ENCODE peak calls at places on chromosomes 12 and 14, in four cellular contexts. G is esophagus squamous epithelium, Y is HCT116, V is A549. J is an unnamed sample.

GRCh38 chr14:49512147-49512551 is 74.0 kb downstream of the RPS29 start:
- DNase-seq in Y (peak; percentile 16), V (peak; percentile 21), G (no peak), J (no peak)

GRCh38 chr14:50397461-50398196 is 948 bp upstream of the CDKL1 start:
- DNase-seq in Y (no peak), V (peak; percentile 48), G (no peak), J (peak; percentile 60)

GRCh38 chr12:44875417-44875953 is 630 bp downstream of the NELL2 start:
- DNase-seq in V (peak; percentile 1), G (no peak), Y (no peak), J (no peak)

GRCh38 chr14:73153272-73153671 is 17.0 kb downstream of the PSEN1 start:
- DNase-seq in V (no peak), G (no peak), Y (no peak), J (no peak)

GRCh38 chr14:72023128-72024042 is 91.2 kb downstream of the RGS6 start:
- DNase-seq in G (no peak), Y (peak; percentile 79), V (no peak), J (no peak)

GRCh38 chr12:88172844-88173407 is 30.8 kb downstream of the TMTC3 start:
- DNase-seq in G (no peak), V (no peak), Y (no peak), J (no peak)

GRCh38 chr12:109832534-109833306 is 478 bp downstream of the TRPV4 start:
- DNase-seq in V (no peak), Y (no peak), G (no peak), J (no peak)

GRCh38 chr12:38159591-38160317 is 156.8 kb upstream of the ALG10B start:
- DNase-seq in Y (no peak), V (no peak), G (no peak), J (no peak)

GRCh38 chr12:6765634-6766581 is at the start of gene PTMS:
- DNase-seq in Y (peak; percentile 83), G (no peak), V (peak; percentile 99), J (peak; percentile 59)

GRCh38 chr12:41254546-41254945 is 66.4 kb downstream of the PDZRN4 start:
- DNase-seq in V (no peak), G (no peak), Y (no peak), J (no peak)

GRCh38 chr12:74586251-74586650 is 48.6 kb downstream of the ATXN7L3B start:
- DNase-seq in G (no peak), Y (no peak), V (no peak), J (no peak)

GRCh38 chr12:90062799-90063198 is 354.2 kb upstream of the ATP2B1 start:
- DNase-seq in G (no peak), Y (peak; percentile 21), V (no peak), J (peak; percentile 9)

GRCh38 chr12:96416033-96416790 is 16.0 kb upstream of the CDK17 start:
- DNase-seq in V (peak; percentile 55), Y (no peak), G (no peak), J (peak; percentile 25)

GRCh38 chr14:54226103-54226502 is 170.7 kb upstream of the CDKN3 start:
- DNase-seq in Y (no peak), V (no peak), G (no peak), J (no peak)

GRCh38 chr14:73457935-73458218 is 469 bp downstream of the NUMB start:
- DNase-seq in G (no peak), Y (no peak), V (no peak), J (no peak)

GRCh38 chr12:14871886-14872285 is 13.8 kb downstream of the MGP start:
- DNase-seq in G (no peak), Y (no peak), V (no peak), J (no peak)

GRCh38 chr12:102299731-102300130 is 102.1 kb upstream of the PMCH start:
- DNase-seq in V (no peak), Y (no peak), G (no peak), J (no peak)

GRCh38 chr12:34406996-34407300 is 384.7 kb downstream of the ALG10 start:
- DNase-seq in V (no peak), G (no peak), Y (no peak), J (no peak)

GRCh38 chr12:12628013-12628412 is 16.3 kb downstream of the CREBL2 start:
- DNase-seq in Y (no peak), G (no peak), V (no peak), J (no peak)

DNA sequence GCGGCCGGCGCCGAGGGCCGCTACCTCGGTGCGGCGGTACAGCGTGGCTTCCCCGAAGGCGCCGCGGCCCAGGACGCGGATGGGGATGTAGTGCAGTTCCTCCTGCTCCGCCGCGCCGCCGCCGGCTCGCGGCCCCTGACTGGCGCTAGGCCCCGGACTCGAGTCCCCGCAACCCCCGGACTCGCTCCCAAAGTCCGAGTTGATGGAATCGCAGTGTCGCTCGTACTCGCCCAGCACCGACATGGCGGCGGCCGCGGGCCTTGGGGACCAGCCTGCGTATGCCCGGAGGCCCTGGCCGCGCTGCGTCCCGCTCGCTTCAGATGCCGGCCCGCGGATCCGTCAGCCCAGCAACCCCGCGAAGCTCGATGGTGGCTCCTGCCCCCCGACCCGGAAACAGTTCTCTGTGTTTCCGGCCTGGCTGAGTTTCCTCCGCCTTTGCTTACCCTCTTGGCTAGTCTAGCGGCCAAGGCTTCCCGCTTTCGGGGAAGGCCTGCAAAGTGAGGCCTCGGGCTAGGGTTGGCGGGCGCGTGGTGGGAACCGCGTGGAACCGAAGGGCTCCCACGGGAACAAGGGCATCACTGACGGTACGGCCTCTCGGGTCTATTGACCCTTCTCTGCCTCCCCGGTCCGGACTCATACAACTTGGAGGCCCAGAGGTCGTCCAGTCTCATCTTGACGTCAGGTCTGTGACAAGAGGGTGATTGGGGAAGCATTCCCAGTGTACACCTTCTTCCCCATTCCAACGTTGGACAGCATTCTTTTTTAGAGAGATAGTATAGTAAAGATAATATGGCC is at the start of gene NEK9:
- DNase-seq in Y (peak; percentile 83), V (peak; percentile 91), G (peak; percentile 55), J (peak; percentile 93)
- TF ChIP-seq POLR2A in Y (peak; percentile 67), V (peak; percentile 79), G (no peak), J (peak; percentile 84)

DNA sequence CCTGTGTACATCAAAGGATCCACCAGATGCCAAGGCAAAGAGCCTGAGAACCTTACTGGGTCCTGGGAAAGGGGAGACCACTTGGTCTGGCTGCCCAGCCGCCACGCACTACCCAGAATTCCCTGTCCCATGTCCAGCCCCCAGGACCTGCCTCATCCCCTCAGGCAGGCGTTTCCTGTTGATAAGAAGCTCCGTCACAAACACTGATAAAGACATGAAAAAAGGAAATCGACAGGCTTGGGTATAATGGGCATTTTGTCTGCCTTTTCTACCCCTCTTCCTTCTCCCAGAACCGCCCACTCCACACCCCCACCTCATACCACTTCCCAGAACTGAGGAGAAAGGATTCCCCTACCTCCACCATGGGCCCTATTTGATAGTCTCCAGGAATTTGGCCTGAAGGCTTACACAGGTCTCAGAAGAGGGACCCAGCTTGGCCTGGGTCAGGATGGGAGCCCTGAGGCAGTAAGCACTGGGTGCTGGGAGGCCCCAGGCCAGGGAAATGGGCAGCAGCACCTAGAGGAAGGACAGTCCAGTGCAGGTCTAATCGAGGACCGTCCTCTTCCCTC is 18.8 kb downstream of the ACVRL1 start:
- DNase-seq in Y (no peak), G (no peak), V (no peak), J (no peak)
- TF ChIP-seq POLR2A in Y (no peak), G (no peak), V (no peak), J (no peak)

GRCh38 chr12:115667116-115667515 is 610.4 kb downstream of the MED13L start:
- DNase-seq in V (no peak), Y (no peak), G (no peak), J (no peak)

GRCh38 chr12:115660211-115660805 is 617.2 kb downstream of the MED13L start:
- DNase-seq in Y (no peak), V (no peak), G (no peak), J (no peak)

GRCh38 chr12:115661103-115661502 is 616.4 kb downstream of the MED13L start:
- DNase-seq in Y (no peak), V (no peak), G (no peak), J (no peak)

GRCh38 chr12:115670869-115671268 is 606.6 kb downstream of the MED13L start:
- DNase-seq in G (no peak), V (no peak), Y (no peak), J (no peak)

DNA sequence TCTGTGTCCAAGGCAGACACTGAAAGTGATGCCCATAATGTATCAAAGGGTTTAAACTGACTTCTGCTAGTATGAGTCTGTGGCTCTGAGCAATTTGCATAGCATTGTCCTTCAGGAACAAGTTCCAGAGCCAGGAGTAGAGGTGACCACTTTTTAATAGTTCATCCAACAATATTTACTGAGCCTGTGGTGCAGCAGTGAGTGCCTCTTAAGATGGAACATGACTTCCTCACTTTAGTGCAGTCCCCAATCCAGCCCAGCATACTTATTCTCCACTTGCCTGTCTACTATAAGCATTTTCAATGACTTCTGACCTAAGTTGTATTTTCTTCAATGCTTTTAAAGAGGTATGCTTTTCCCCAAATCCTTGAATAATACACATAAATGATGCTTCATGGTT is 611.3 kb downstream of the MED13L start:
- DNase-seq in G (no peak), Y (no peak), V (no peak), J (no peak)
- TF ChIP-seq POLR2A in G (no peak), Y (no peak), V (no peak), J (no peak)

GRCh38 chr12:54017845-54018607 is 9.2 kb downstream of the HOXC8 start:
- DNase-seq in G (peak; percentile 21), V (peak; percentile 93), Y (peak; percentile 84), J (peak; percentile 96)
- TF ChIP-seq POLR2A in G (no peak), V (peak; percentile 40), Y (peak; percentile 56), J (peak; percentile 60)

GRCh38 chr12:10641735-10642500 is 28.5 kb upstream of the MAGOHB start:
- DNase-seq in V (no peak), G (no peak), Y (no peak), J (no peak)
- TF ChIP-seq POLR2A in V (no peak), G (no peak), Y (no peak), J (no peak)

GRCh38 chr14:92465353-92466067 is 48.1 kb upstream of the RIN3 start:
- DNase-seq in Y (no peak), G (no peak), V (no peak), J (no peak)
- TF ChIP-seq POLR2A in Y (no peak), G (no peak), V (no peak), J (no peak)